ENCODE peak calls at places on chromosomes 11 and 22, in four cellular contexts. C, E, Y and N are unnamed samples.

GRCh38 chr22:49372530-49373288 is 455.0 kb downstream of the BRD1 start:
- DNase-seq in C (peak), E (no peak), Y (no peak), N (no peak)

GRCh38 chr11:110003426-110003825 is 89.8 kb upstream of the ZC3H12C start:
- DNase-seq in E (no peak), C (no peak), Y (no peak), N (no peak)

GRCh38 chr11:126194121-126194543 is 17.3 kb downstream of the RPUSD4 start:
- DNase-seq in E (peak), Y (peak), C (peak), N (no peak)

GRCh38 chr11:111378773-111379499 is at the start of gene POU2AF1:
- DNase-seq in C (no peak), E (no peak), Y (peak), N (peak)

GRCh38 chr11:19938051-19938856 is 222.0 kb downstream of the DBX1 start:
- DNase-seq in E (peak), C (peak), Y (peak), N (no peak)

GRCh38 chr22:43252319-43252718 is 65.4 kb upstream of the TTLL12 start:
- DNase-seq in Y (no peak), E (no peak), C (no peak), N (no peak)

GRCh38 chr22:31631381-31631780 is 30.6 kb downstream of the PISD start:
- DNase-seq in Y (no peak), C (no peak), E (no peak), N (no peak)

GRCh38 chr11:114059278-114059983 is at the start of gene ZBTB16:
- DNase-seq in E (peak), Y (no peak), C (peak), N (no peak)

GRCh38 chr11:61022311-61023085 is 51.0 kb downstream of the CD6 start:
- DNase-seq in Y (no peak), E (no peak), C (no peak), N (no peak)

GRCh38 chr11:44601471-44602370 is 36.3 kb downstream of the CD82 start:
- DNase-seq in Y (no peak), C (no peak), E (no peak), N (no peak)

GRCh38 chr11:117950999-117951961 is 22.1 kb upstream of the TMPRSS13 start:
- DNase-seq in E (no peak), C (no peak), Y (no peak), N (no peak)

GRCh38 chr11:131652231-131652630 is 281.8 kb downstream of the NTM start:
- DNase-seq in C (no peak), E (no peak), Y (no peak), N (no peak)

GRCh38 chr22:24137595-24137994 is 43.7 kb upstream of the SUSD2 start:
- DNase-seq in C (no peak), Y (peak), E (peak), N (no peak)

GRCh38 chr11:26025680-26026079 is 306.2 kb upstream of the ANO3 start:
- DNase-seq in C (no peak), E (no peak), Y (peak), N (no peak)

GRCh38 chr11:100515087-100515486 is 172.0 kb upstream of the ARHGAP42 start:
- DNase-seq in Y (peak), E (no peak), C (no peak), N (no peak)

GRCh38 chr11:27443746-27444465 is 28.7 kb downstream of the LGR4 start:
- DNase-seq in E (no peak), Y (no peak), C (no peak), N (no peak)

GRCh38 chr11:20610825-20611224 is 11.4 kb downstream of the SLC6A5 start:
- DNase-seq in C (no peak), E (no peak), Y (no peak), N (no peak)

GRCh38 chr11:107139396-107139795 is 121.1 kb upstream of the GUCY1A2 start:
- DNase-seq in C (no peak), E (no peak), Y (no peak), N (no peak)

GRCh38 chr11:36427876-36428275 is 82.2 kb downstream of the TRAF6 start:
- DNase-seq in C (no peak), E (no peak), Y (no peak), N (no peak)

GRCh38 chr11:94926271-94926625 is 47.1 kb downstream of the CWC15 start:
- DNase-seq in E (no peak), Y (peak), C (no peak), N (no peak)

GRCh38 chr11:94925422-94926270 is 47.7 kb downstream of the CWC15 start:
- DNase-seq in E (no peak), C (no peak), Y (no peak), N (no peak)

GRCh38 chr11:94924074-94925031 is 49.0 kb downstream of the CWC15 start:
- DNase-seq in Y (peak), C (no peak), E (peak), N (no peak)

GRCh38 chr11:94926698-94927237 is 46.6 kb downstream of the CWC15 start:
- DNase-seq in Y (peak), E (peak), C (no peak), N (no peak)

DNA sequence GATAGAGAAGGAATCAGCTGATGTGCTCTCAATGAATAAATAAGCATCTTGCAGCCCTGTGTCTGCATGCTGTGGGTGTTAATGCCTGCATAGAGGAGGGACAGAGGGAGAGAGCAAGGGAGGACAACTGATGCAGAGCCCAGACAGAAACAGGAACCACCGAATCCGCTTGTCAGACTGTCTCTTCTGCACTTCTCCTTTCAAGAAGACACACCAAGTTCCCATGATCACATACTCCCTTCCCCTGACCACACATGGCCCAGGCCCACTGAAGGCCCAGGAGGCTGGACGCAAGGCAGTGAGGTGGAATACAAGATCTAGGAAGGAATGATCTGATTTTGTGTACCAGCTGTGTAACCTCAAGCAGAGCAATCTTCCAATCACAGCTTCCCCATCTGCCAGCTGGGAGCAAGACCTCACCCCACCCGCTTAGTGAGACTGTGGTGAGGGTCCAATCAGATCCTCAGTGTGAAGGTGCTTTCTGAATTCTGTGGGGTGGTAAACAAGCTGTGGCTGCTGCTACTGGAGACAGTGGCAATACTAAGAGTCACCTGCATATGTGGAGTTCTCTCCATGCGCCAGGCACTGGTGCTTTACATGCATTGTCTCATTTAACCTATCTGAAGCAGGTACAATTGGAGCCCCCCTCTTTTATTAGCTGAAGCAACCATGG is 50.5 kb downstream of the CWC15 start:
- DNase-seq in Y (no peak), C (no peak), E (no peak), N (no peak)
- TF ChIP-seq FOS in Y (no peak), C (no peak), E (no peak), N (no peak)

GRCh38 chr11:78742430-78742829 is 167.8 kb upstream of the NARS2 start:
- DNase-seq in C (no peak), E (no peak), Y (peak), N (no peak)
- TF ChIP-seq FOS in C (no peak), E (no peak), Y (no peak), N (no peak)

DNA sequence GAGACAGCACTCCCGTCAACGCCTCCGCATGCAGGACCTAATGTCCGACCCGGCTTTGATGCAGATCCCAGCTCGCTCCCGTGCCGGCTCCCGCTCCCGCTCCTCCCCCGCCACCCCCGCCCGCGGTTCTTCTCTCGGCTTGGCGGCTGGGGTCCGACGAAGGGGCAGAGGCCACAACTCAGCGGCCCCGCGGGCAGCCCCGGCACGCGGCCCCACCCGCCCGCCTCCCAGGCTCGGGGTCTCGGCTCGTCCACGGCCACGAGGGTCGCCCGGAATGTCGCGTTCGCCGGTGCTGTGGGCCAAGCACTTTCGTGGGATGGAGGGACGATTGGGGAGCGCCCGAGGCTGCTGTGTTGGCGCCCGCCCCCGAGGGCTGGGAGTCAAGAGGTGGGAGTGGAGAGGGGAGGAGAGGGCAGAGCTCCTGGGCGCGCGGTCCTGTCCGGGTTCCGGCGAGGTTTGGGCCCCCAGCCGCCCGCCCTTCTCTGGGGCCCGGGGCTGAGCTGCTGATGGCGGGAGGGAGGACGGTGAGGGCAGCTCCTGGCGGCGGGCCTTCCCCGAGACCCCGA is 5.3 kb upstream of the TBX1 start:
- DNase-seq in E (no peak), Y (no peak), C (no peak), N (no peak)
- TF ChIP-seq FOS in E (no peak), Y (no peak), C (no peak), N (no peak)

GRCh38 chr11:34309970-34310369 is 47.8 kb downstream of the ABTB2 start:
- DNase-seq in C (no peak), E (no peak), Y (no peak), N (no peak)

GRCh38 chr11:34305780-34306179 is 52.0 kb downstream of the ABTB2 start:
- DNase-seq in E (no peak), C (no peak), Y (no peak), N (no peak)

GRCh38 chr11:34308049-34308692 is 49.6 kb downstream of the ABTB2 start:
- DNase-seq in E (no peak), C (no peak), Y (peak), N (no peak)

GRCh38 chr11:34311126-34311525 is 46.7 kb downstream of the ABTB2 start:
- DNase-seq in E (no peak), C (no peak), Y (no peak), N (no peak)

GRCh38 chr11:34308821-34309585 is 48.8 kb downstream of the ABTB2 start:
- DNase-seq in Y (no peak), E (no peak), C (no peak), N (no peak)
- TF ChIP-seq FOS in Y (no peak), E (no peak), C (no peak), N (no peak)

DNA sequence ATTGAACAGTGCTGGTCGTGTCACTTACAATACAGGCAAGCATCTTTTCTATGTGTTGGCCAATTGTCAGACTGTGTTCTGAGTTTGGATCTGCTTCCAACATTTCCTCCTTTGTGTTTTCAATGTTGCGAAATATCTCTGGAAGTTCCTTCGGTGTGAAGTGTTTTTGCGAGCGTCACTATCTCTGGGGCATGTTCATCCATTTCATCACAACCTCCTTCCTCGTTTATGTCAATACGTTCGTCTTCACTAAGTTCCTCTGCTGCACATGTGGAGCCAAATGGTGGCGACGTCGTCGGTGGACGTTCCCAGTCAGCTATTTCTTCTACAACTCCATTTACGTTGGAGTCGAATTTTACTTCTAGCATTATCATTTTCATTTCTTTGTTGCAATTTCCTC is 100.2 kb upstream of the LMO1 start:
- DNase-seq in Y (no peak), E (no peak), C (no peak), N (no peak)
- TF ChIP-seq FOS in Y (no peak), E (no peak), C (no peak), N (no peak)

GRCh38 chr22:33971561-33971961 is 51.3 kb upstream of the LARGE1 start:
- DNase-seq in E (no peak), C (no peak), Y (no peak), N (no peak)

GRCh38 chr22:33975841-33976240 is 55.6 kb upstream of the LARGE1 start:
- DNase-seq in E (no peak), Y (no peak), C (no peak), N (no peak)
- TF ChIP-seq FOS in E (no peak), Y (no peak), C (no peak), N (no peak)